ENCODE peak calls at places on chromosomes 4 and X, in four cellular contexts. K is fibroblast of mammary gland, V is cardiac muscle cell, H is endodermal cell. G is an unnamed sample.

GRCh38 chr4:4651811-4652609 is 110.2 kb upstream of the STX18 start:
- DNase-seq in K (no peak), V (no peak), H (peak), G (no peak)

GRCh38 chr4:24475756-24476155 is 108.6 kb downstream of the DHX15 start:
- DNase-seq in K (no peak), V (no peak), H (peak), G (no peak)

GRCh38 chr4:121989715-121990114 is 37.9 kb upstream of the TRPC3 start:
- DNase-seq in K (peak), V (peak), H (no peak), G (no peak)

GRCh38 chrX:142483965-142484364 is 278.9 kb upstream of the MAGEC2 start:
- DNase-seq in K (no peak), V (no peak), H (no peak), G (no peak)

GRCh38 chrX:132622130-132622529 is 133.3 kb upstream of the MBNL3 start:
- DNase-seq in K (peak), V (peak), H (peak), G (no peak)

GRCh38 chrX:71181558-71181909 is 36.9 kb downstream of the NLGN3 start:
- DNase-seq in K (no peak), V (no peak), H (peak), G (no peak)

GRCh38 chrX:123965712-123966111 is 4.2 kb downstream of the STAG2 start:
- DNase-seq in K (no peak), V (no peak), H (no peak), G (no peak)

GRCh38 chrX:16827225-16827624 is 41.0 kb downstream of the TXLNG start:
- DNase-seq in K (peak), V (no peak), H (no peak), G (peak)

GRCh38 chrX:85963736-85964135 is 83.6 kb downstream of the CHM start:
- DNase-seq in K (peak), V (peak), H (peak), G (peak)

GRCh38 chr4:20272411-20272872 is 20.7 kb downstream of the SLIT2 start:
- DNase-seq in K (peak), V (no peak), H (no peak), G (peak)

GRCh38 chrX:71911023-71911730 is 532 bp downstream of the NHSL2 start:
- DNase-seq in K (no peak), V (no peak), H (peak), G (no peak)

GRCh38 chrX:53089224-53089842 is 4.6 kb upstream of the KANTR start:
- DNase-seq in K (peak), V (peak), H (no peak), G (peak)

GRCh38 chr4:160423879-160424451 is 1321.1 kb downstream of the RAPGEF2 start:
- DNase-seq in K (peak), V (peak), H (no peak), G (no peak)

GRCh38 chr4:3712936-3713335 is 53.2 kb upstream of the ADRA2C start:
- DNase-seq in K (no peak), V (no peak), H (no peak), G (no peak)

GRCh38 chrX:48083212-48083611 is 11.8 kb upstream of the ZNF630 start:
- DNase-seq in K (peak), V (peak), H (peak), G (peak)

GRCh38 chrX:77527233-77528001 is 80.2 kb downstream of the FGF16 start:
- DNase-seq in K (peak), V (peak), H (peak), G (no peak)

GRCh38 chr4:67030636-67031035 is 514.7 kb downstream of the CENPC start:
- DNase-seq in K (no peak), V (peak), H (no peak), G (no peak)

GRCh38 chrX:46929439-46930018 is 17.3 kb downstream of the JADE3 start:
- DNase-seq in K (peak), V (peak), H (no peak), G (peak)

GRCh38 chr4:53591372-53591892 is at the start of gene LNX1:
- DNase-seq in K (no peak), V (no peak), H (peak), G (no peak)

GRCh38 chr4:2057382-2058065 is 1.6 kb upstream of the NAT8L start:
- DNase-seq in K (no peak), V (no peak), H (no peak), G (no peak)

GRCh38 chr4:96194993-96195392 is 355.1 kb downstream of the PDHA2 start:
- DNase-seq in K (no peak), V (no peak), H (no peak), G (no peak)

GRCh38 chr4:30821275-30821674 is 101.1 kb downstream of the PCDH7 start:
- DNase-seq in K (no peak), V (no peak), H (no peak), G (no peak)

GRCh38 chrX:11759172-11759460 is 1.1 kb downstream of the MSL3 start:
- DNase-seq in K (no peak), V (no peak), H (no peak), G (no peak)

GRCh38 chrX:11757729-11758399 is at the start of gene MSL3:
- DNase-seq in K (peak), V (peak), H (peak), G (peak)

GRCh38 chrX:11759461-11760311 is 1.6 kb downstream of the MSL3 start:
- DNase-seq in K (peak), V (peak), H (peak), G (peak)

GRCh38 chrX:11757397-11757728 is 674 bp upstream of the MSL3 start:
- DNase-seq in K (no peak), V (no peak), H (no peak), G (no peak)

DNA sequence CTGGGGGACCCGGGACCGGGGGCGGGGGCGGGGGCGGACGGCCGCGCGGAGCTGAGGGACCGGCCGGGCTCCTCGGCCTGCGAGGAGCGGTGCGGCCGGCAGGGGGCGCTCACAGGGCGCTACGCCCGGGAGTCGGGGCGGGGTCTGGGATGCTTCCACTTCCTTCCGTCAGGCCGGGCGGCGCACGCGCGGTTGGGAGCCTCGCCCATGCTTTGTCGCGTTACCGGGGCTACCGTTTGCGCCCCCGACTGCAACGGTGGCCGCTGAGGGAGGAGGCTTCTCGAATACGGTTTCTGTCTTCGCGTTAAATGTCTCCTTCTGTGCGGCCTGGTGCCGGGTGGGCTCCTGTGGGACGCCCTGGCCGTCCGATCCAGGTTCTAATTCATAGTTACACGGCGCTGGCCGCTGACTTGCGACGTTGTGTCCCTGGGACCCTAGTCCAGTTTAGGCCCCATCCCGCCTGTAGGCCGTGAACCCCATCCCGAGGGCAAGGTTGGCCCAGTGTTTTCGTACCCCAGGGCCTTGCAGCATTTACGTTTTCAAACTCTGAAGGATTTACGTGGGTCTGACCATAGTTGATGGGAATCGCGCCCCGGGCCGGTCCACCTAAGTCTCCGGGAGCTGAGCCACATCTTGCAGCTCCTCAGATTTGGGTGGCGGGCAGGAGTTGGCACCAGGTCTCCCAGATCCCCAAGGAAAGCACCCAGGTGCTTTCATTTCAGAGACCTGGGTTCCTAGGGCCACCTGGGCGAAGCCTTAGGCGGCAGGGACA is 549 bp downstream of the MSL3 start:
- DNase-seq in K (peak), V (peak), H (peak), G (peak)
- TF ChIP-seq CTCF in K (no peak), V (peak), H (peak), G (peak)

GRCh38 chrX:425056-425455 is 38.3 kb upstream of the PPP2R3B start:
- DNase-seq in K (no peak), V (no peak), H (no peak), G (no peak)
- TF ChIP-seq CTCF in K (no peak), V (no peak), H (no peak), G (no peak)

GRCh38 chr4:182647901-182648300 is 269.3 kb downstream of the DCTD start:
- DNase-seq in K (no peak), V (no peak), H (no peak), G (no peak)

GRCh38 chr4:182645511-182645910 is 271.7 kb downstream of the DCTD start:
- DNase-seq in K (peak), V (no peak), H (no peak), G (no peak)

GRCh38 chr4:182644326-182645050 is 272.7 kb downstream of the DCTD start:
- DNase-seq in K (peak), V (no peak), H (no peak), G (peak)

GRCh38 chr4:182643801-182644311 is 273.3 kb downstream of the DCTD start:
- DNase-seq in K (peak), V (peak), H (no peak), G (peak)

GRCh38 chr4:182642831-182643230 is 274.4 kb downstream of the DCTD start:
- DNase-seq in K (peak), V (peak), H (no peak), G (peak)
- TF ChIP-seq CTCF in K (peak), V (peak), H (peak), G (peak)

GRCh38 chr4:148412460-148412859 is 29.8 kb downstream of the NR3C2 start:
- DNase-seq in K (no peak), V (no peak), H (no peak), G (no peak)

DNA sequence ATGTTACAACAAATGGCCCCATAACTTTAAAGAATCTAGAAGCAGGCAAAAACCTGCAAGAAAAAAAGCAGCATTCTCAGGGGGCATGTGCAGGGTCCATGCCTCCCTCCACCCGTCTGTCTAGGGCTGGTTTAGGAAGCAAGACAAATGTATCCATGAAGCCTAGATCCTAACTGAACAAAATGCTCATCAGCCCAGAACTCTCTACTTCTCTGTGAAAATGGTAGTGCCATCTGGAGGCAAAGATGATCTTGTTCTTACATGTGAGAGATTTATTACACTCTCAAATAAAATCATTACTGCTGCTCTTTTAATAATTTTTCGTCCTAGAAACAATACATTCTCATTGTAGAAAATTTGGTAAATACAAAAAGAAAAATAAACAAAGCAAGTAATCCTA is 26.7 kb downstream of the NR3C2 start:
- DNase-seq in K (peak), V (peak), H (no peak), G (no peak)
- TF ChIP-seq CTCF in K (no peak), V (no peak), H (peak), G (no peak)

GRCh38 chr4:113411496-113411938 is 350.0 kb downstream of the CAMK2D start:
- DNase-seq in K (peak), V (peak), H (no peak), G (peak)
- TF ChIP-seq CTCF in K (peak), V (peak), H (no peak), G (no peak)

DNA sequence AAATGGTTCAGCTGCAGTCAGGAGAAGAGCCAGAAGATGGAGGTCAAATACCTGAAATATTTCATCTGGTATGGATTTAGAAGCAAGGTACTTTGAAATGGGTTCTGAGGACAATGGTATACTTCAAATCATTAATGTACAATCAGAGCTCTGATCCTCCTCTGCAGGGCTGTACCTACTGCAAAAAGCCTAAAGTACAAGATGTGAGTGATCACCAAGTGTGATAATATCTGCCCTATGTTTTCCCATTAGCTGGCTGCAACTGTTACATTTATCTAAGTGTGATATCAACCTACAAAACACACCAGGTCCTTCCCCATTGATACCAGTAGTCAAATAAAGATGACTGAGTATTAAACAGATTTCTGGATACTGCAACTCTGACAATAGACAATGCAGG is 25.1 kb downstream of the HDX start:
- DNase-seq in K (no peak), V (no peak), H (no peak), G (no peak)
- TF ChIP-seq CTCF in K (no peak), V (no peak), H (no peak), G (no peak)

G was measured in HFFc6.